ENCODE peak calls at places on chromosomes 6 and 20, in four cellular contexts. F is transverse colon, I is IMR-90, S is heart left ventricle. W is an unnamed sample.

GRCh38 chr6:112252571-112253504 is 1.5 kb downstream of the LAMA4 start:
- DNase-seq in F (no peak), S (peak), I (peak), W (no peak)

GRCh38 chr6:3427740-3428085 is 29.1 kb downstream of the SLC22A23 start:
- DNase-seq in F (peak), S (peak), I (no peak), W (no peak)

GRCh38 chr20:50475879-50476292 is 34.3 kb upstream of the PTPN1 start:
- DNase-seq in F (peak), S (no peak), I (peak), W (no peak)

GRCh38 chr6:142326539-142326938 is 24.7 kb downstream of the ADGRG6 start:
- DNase-seq in S (no peak), I (peak), F (no peak), W (no peak)

GRCh38 chr6:167506443-167507231 is 181.8 kb downstream of the TTLL2 start:
- DNase-seq in I (no peak), S (no peak), F (no peak), W (no peak)

GRCh38 chr20:55538261-55538908 is 466.9 kb downstream of the CBLN4 start:
- DNase-seq in F (no peak), I (no peak), S (no peak), W (no peak)

GRCh38 chr6:154276810-154277577 is 79.6 kb downstream of the IPCEF1 start:
- DNase-seq in I (peak), S (no peak), F (no peak), W (no peak)

GRCh38 chr6:112337209-112337638 is 9.9 kb upstream of the RFPL4B start:
- DNase-seq in F (no peak), I (peak), S (peak), W (peak)

GRCh38 chr6:169092375-169092774 is 161.3 kb downstream of the THBS2 start:
- DNase-seq in I (peak), S (no peak), F (no peak), W (no peak)

GRCh38 chr6:160692369-160692959 is 9.6 kb upstream of the PLG start:
- DNase-seq in S (no peak), F (no peak), I (no peak), W (no peak)

GRCh38 chr20:58112017-58112781 is 116.3 kb downstream of the ANKRD60 start:
- DNase-seq in F (no peak), I (peak), S (no peak), W (peak)

GRCh38 chr6:135897087-135897486 is 45.6 kb downstream of the PDE7B start:
- DNase-seq in I (no peak), S (no peak), F (no peak), W (no peak)

GRCh38 chr6:15602144-15602543 is 60.7 kb downstream of the DTNBP1 start:
- DNase-seq in S (no peak), I (no peak), F (no peak), W (no peak)

GRCh38 chr6:43761666-43762409 is 8.2 kb upstream of the VEGFA start:
- DNase-seq in F (no peak), I (no peak), S (no peak), W (no peak)

GRCh38 chr20:58389324-58389967 is 417 bp downstream of the VAPB start:
- DNase-seq in F (peak), S (peak), I (peak), W (peak)

GRCh38 chr6:47631248-47632196 is 66.9 kb upstream of the ADGRF4 start:
- DNase-seq in F (no peak), I (peak), S (no peak), W (no peak)

GRCh38 chr20:3927486-3928291 is 38.5 kb downstream of the PANK2 start:
- DNase-seq in F (no peak), I (peak), S (no peak), W (peak)

GRCh38 chr6:170265655-170266054 is 25.2 kb downstream of the DLL1 start:
- DNase-seq in F (peak), I (no peak), S (no peak), W (peak)
- TF ChIP-seq POLR2A in F (no peak), I (no peak), S (no peak), W (peak)

GRCh38 chr6:17949168-17949567 is 38.3 kb downstream of the KIF13A start:
- DNase-seq in F (no peak), I (no peak), S (no peak), W (no peak)
- TF ChIP-seq CTCF in F (no peak), I (no peak), S (no peak), W (no peak)

GRCh38 chr20:32364554-32365208 is 6.5 kb downstream of the ASXL1 start:
- DNase-seq in F (no peak), S (no peak), I (no peak), W (no peak)

GRCh38 chr20:32362924-32363364 is 4.8 kb downstream of the ASXL1 start:
- DNase-seq in F (no peak), I (peak), S (no peak), W (no peak)

GRCh38 chr20:32363492-32363891 is 5.4 kb downstream of the ASXL1 start:
- DNase-seq in F (no peak), S (no peak), I (no peak), W (no peak)

GRCh38 chr20:32366380-32366779 is 8.2 kb downstream of the ASXL1 start:
- DNase-seq in S (no peak), F (no peak), I (no peak), W (no peak)

DNA sequence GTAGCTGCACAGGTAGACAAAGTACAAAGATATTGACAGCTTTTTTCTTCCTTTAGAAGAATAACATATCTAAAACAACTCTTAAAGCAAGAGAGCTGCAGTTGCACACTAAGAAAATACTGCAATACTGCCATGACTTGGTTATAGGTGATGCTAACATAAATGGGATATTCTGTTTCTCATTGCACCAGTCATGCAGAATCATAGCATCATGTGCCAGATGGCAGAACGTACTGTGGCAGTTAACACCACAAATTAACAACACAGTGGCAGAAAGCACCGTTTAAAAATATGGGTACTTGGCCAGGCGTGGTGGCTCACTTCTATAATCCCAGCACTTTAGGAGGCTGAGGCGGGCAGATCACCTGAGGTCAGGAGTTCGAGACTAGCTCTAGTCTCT is 7.4 kb downstream of the ASXL1 start:
- DNase-seq in I (no peak), F (no peak), S (no peak), W (peak)
- H3K27ac ChIP-seq in I (no peak), F (no peak), S (no peak), W (peak)

GRCh38 chr6:26156850-26157149 is 69.6 kb downstream of the HFE start:
- DNase-seq in F (no peak), S (no peak), I (no peak), W (no peak)
- TF ChIP-seq POLR2A in F (no peak), S (no peak), I (no peak), W (no peak)

GRCh38 chr6:157761926-157762325 is 61.1 kb upstream of the SNX9 start:
- DNase-seq in I (no peak), S (no peak), F (no peak), W (no peak)

GRCh38 chr6:157763894-157764345 is 59.1 kb upstream of the SNX9 start:
- DNase-seq in F (no peak), S (no peak), I (no peak), W (no peak)

GRCh38 chr6:157763129-157763893 is 59.7 kb upstream of the SNX9 start:
- DNase-seq in S (peak), I (peak), F (peak), W (peak)

GRCh38 chr6:157761331-157761921 is 61.6 kb upstream of the SNX9 start:
- DNase-seq in I (peak), F (no peak), S (no peak), W (no peak)

GRCh38 chr6:157762636-157763035 is 60.4 kb upstream of the SNX9 start:
- DNase-seq in I (no peak), S (no peak), F (no peak), W (no peak)
- TF ChIP-seq CTCF in I (peak), S (no peak), F (no peak), W (no peak)

GRCh38 chr20:15364781-15365180 is 1027.4 kb upstream of the FLRT3 start:
- DNase-seq in S (no peak), F (no peak), I (no peak), W (no peak)
- H3K27ac ChIP-seq in S (no peak), F (no peak), I (no peak), W (no peak)

DNA sequence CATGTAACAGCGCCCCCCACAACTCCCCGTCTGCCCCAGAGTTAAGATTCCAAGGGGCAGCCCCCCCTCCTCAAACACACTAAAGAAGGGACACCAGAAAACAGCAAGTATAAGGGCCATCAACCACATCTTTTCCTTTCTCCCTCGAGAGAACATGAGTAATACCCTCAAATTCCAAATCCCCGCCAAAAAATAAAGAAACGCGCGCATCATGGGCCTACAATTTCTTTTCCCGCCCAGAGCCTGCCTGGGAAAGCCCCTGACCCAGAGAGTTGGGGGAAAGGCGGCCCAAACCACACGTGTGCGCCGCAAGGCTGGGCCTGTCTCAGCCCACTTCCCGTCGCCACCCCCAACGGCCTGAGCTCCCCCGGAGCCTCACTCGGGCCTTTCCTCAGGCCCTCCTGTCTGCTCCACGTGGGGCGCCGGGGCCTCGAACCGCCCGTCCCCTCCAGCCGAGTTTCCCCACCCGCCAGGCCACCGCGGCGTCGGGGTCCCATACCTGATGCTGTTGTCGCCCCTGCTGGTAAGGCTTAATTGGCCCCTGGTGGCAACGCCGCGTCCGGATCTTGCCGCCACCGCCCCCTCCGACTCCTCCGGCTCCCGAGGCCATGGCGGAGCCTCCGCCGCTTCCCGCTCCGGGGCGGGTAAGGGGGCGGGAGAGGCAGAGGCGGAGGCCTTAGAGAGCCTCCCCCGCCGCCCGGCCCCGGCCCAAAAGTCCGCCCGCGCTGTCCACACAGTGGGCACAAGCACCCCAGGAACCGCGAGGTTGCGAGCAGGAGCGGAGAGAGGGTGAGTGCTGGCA is 746 bp downstream of the NUP153 start:
- DNase-seq in F (peak), I (peak), S (peak), W (peak)
- TF ChIP-seq POLR2A in F (no peak), I (no peak), S (no peak), W (no peak)

GRCh38 chr6:120230008-120230407 is 880.4 kb upstream of the MAN1A1 start:
- DNase-seq in S (no peak), I (no peak), F (no peak), W (no peak)
- TF ChIP-seq CTCF in S (no peak), I (no peak), F (no peak), W (no peak)

GRCh38 chr6:73368675-73369074 is 1.0 kb downstream of the OOEP start:
- DNase-seq in I (no peak), S (no peak), F (no peak), W (no peak)

GRCh38 chr6:73367761-73368355 is 1.8 kb downstream of the OOEP start:
- DNase-seq in I (no peak), S (no peak), F (no peak), W (no peak)

GRCh38 chr6:73371984-73372383 is 2.3 kb upstream of the OOEP start:
- DNase-seq in F (no peak), I (no peak), S (no peak), W (no peak)

GRCh38 chr6:73369563-73369962 is at the start of gene OOEP:
- DNase-seq in I (no peak), S (no peak), F (no peak), W (no peak)

DNA sequence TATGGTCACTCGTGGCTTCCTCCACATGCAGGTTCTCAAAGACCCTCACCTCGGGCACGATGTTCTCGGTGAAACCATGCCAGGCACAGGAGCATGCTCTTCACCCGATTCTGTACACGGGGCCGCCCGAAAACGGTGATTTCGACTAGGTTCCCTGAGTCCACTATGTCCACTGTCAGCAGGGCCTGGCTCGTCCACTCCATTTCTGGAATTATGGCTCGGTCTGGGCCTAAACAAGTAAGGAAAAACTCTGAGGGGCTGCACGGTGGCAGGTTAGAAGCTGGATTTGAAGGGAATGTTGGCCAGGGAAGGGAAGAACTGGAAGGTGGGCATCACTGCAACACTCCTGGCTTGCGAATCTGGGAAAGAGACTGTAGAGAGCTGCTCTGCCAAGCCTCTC is 540 bp downstream of the OOEP start:
- DNase-seq in F (no peak), S (no peak), I (no peak), W (no peak)
- H3K27ac ChIP-seq in F (no peak), S (no peak), I (no peak), W (no peak)

W was measured in gastrocnemius medialis.